ENCODE peak calls at places on chromosome 4, in four cellular contexts. T, E, S and O are unnamed samples.

GRCh38 chr4:108072300-108072699 is 82.6 kb downstream of the HADH start:
- DNase-seq in T (no peak), E (no peak), S (no peak), O (no peak)

GRCh38 chr4:102610476-102610875 is 109.3 kb downstream of the NFKB1 start:
- DNase-seq in T (no peak), E (no peak), S (no peak), O (no peak)

GRCh38 chr4:78661923-78662521 is 110.5 kb downstream of the ANXA3 start:
- DNase-seq in T (no peak), E (no peak), S (no peak), O (no peak)

GRCh38 chr4:7331682-7332000 is 103.1 kb downstream of the PSAPL1 start:
- DNase-seq in T (no peak), E (no peak), S (no peak), O (no peak)

GRCh38 chr4:106909776-106910175 is 126.3 kb downstream of the DKK2 start:
- DNase-seq in T (no peak), E (no peak), S (no peak), O (no peak)

GRCh38 chr4:39030726-39031125 is 1.5 kb downstream of the TMEM156 start:
- DNase-seq in T (no peak), E (no peak), S (no peak), O (no peak)

GRCh38 chr4:165308174-165308573 is 19.3 kb upstream of the MSMO1 start:
- DNase-seq in T (no peak), E (no peak), S (no peak), O (no peak)

GRCh38 chr4:69321153-69321729 is 41.0 kb downstream of the UGT2B28 start:
- DNase-seq in T (no peak), E (peak), S (peak), O (no peak)

GRCh38 chr4:106993846-106994245 is 42.3 kb downstream of the DKK2 start:
- DNase-seq in T (peak), E (no peak), S (peak), O (no peak)

GRCh38 chr4:32824321-32824720 is 2104.2 kb downstream of the PCDH7 start:
- DNase-seq in T (peak), E (no peak), S (no peak), O (no peak)

GRCh38 chr4:81635747-81636146 is 164.0 kb upstream of the RASGEF1B start:
- DNase-seq in T (no peak), E (peak), S (no peak), O (no peak)

GRCh38 chr4:163279713-163280112 is 52.7 kb downstream of the NPY1R start:
- DNase-seq in T (no peak), E (no peak), S (no peak), O (no peak)

GRCh38 chr4:137812258-137812657 is 280.0 kb upstream of the PCDH18 start:
- DNase-seq in T (no peak), E (no peak), S (no peak), O (no peak)

GRCh38 chr4:130395871-130396270 is 1299.9 kb downstream of the C4orf33 start:
- DNase-seq in T (peak), E (no peak), S (peak), O (no peak)

GRCh38 chr4:156968479-156968984 is 3.1 kb downstream of the PDGFC start:
- DNase-seq in T (peak), E (peak), S (peak), O (peak)

GRCh38 chr4:153398713-153399112 is 54.2 kb downstream of the MND1 start:
- DNase-seq in T (no peak), E (no peak), S (peak), O (no peak)

GRCh38 chr4:10164877-10165283 is 48.3 kb upstream of the WDR1 start:
- DNase-seq in T (peak), E (no peak), S (no peak), O (peak)

GRCh38 chr4:150135134-150135773 is 57.0 kb downstream of the DCLK2 start:
- DNase-seq in T (peak), E (no peak), S (no peak), O (no peak)
- H3K27ac ChIP-seq in T (no peak), E (no peak), S (no peak), O (no peak)

GRCh38 chr4:186644737-186645261 is 78.9 kb downstream of the FAT1 start:
- DNase-seq in T (peak), E (no peak), S (no peak), O (peak)
- H3K27ac ChIP-seq in T (peak), E (no peak), S (peak), O (no peak)

DNA sequence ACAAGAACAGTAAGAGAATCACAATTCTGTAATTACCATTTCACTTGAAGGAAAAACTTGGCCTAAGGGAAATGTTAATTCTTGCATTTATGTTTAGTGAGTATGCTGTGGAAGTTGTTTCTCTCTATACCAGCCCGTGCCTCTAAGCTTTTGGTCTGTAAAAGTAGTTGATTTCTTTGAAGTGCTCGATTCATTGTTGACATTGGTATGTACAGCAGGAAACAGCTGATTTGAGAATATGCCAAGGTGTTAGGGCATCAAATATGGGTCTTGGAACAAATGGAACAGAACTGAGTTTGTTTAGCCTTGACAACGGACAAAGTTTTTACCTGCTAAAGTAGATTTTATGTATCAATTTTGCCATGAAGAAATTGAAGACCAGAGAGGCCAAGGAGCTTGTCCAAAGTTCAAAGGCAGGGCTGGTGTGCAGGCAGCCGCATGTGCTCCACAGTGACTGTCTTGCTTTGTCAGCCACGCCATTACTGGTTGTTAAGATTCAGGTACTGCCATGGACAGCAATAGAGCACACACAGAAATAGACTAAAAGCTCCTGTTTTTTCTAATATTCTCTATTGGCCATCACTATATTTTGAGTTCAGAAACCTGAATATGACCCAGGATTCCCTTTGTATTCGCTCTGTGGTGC is 75.5 kb upstream of the TLR3 start:
- DNase-seq in T (no peak), E (no peak), S (no peak), O (no peak)
- H3K27ac ChIP-seq in T (no peak), E (no peak), S (no peak), O (no peak)

GRCh38 chr4:105633241-105633640 is 75.2 kb downstream of the INTS12 start:
- DNase-seq in T (no peak), E (no peak), S (peak), O (no peak)

GRCh38 chr4:105632599-105632998 is 75.9 kb downstream of the INTS12 start:
- DNase-seq in T (no peak), E (no peak), S (no peak), O (no peak)

GRCh38 chr4:105634402-105634801 is 74.1 kb downstream of the INTS12 start:
- DNase-seq in T (no peak), E (no peak), S (no peak), O (no peak)

GRCh38 chr4:105641876-105642275 is 66.6 kb downstream of the INTS12 start:
- DNase-seq in T (no peak), E (no peak), S (no peak), O (no peak)

DNA sequence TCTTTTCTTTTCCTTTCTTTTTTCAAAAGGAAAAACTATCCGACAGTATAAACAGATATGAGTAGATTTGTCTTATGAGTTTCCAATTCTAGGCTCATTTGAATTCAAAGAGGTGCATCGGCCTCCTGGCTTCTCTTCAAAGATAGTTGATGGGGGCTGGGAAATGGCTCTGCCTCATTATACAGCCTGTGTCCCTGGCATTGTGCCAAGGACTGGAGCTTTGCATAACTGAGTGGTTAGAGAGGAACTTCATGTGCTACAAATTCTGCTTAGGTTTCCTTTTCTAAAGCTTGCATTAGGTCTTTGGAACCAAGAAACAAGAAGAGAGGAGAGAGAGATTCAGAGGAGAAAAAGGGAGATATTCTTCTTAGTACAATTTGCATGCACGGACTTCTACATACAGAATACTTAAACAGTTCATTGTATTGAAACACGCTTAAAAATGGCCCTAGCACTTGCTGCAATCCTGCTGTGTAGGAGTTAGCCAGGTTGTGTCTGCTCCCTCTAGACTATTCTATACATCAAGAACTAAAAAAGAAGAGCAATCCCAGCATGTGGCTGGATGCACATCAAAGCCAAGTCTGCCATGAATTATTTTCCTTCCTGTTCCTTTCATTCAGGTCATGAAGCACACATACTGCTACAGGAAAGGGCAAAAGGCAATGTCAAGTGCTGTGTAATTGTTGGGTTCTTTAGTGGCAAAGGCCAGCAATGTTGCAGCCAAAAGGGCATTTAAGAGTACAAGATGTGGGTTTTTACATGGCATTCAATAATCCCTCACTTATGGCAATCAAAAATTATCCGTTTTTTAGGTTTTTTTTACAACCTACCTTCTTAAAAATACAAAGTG is 70.9 kb downstream of the INTS12 start:
- DNase-seq in T (peak), E (peak), S (no peak), O (peak)
- H3K27ac ChIP-seq in T (no peak), E (no peak), S (no peak), O (peak)

DNA sequence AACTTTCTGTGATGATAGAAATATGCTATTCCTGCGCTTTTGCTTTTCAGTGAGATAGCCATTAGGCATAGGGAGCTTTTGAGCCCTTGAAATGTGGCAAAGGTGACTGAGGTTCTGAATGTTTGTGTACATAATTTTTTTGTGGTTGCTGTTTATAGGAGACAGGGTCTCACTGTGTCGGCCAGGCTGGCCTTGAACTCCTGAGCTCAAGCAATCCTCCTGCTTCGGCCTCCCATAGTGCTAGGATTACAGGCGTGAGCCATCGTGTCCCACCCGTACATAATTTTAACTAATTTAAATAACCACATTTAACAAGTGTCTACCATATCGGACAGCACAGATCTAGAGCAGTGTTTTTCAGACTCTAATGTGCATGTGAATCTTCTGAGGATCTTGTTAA is 45.4 kb downstream of the CASP6 start:
- DNase-seq in T (no peak), E (no peak), S (no peak), O (no peak)
- H3K27ac ChIP-seq in T (no peak), E (no peak), S (no peak), O (no peak)

GRCh38 chr4:17514865-17515264 is at the start of gene CLRN2:
- DNase-seq in T (no peak), E (no peak), S (no peak), O (no peak)

GRCh38 chr4:17515724-17516407 is 901 bp downstream of the CLRN2 start:
- DNase-seq in T (no peak), E (no peak), S (no peak), O (no peak)

GRCh38 chr4:17517664-17518063 is 2.7 kb downstream of the CLRN2 start:
- DNase-seq in T (no peak), E (no peak), S (no peak), O (no peak)

GRCh38 chr4:17512973-17513665 is 1.2 kb upstream of the QDPR start:
- DNase-seq in T (no peak), E (no peak), S (peak), O (no peak)

DNA sequence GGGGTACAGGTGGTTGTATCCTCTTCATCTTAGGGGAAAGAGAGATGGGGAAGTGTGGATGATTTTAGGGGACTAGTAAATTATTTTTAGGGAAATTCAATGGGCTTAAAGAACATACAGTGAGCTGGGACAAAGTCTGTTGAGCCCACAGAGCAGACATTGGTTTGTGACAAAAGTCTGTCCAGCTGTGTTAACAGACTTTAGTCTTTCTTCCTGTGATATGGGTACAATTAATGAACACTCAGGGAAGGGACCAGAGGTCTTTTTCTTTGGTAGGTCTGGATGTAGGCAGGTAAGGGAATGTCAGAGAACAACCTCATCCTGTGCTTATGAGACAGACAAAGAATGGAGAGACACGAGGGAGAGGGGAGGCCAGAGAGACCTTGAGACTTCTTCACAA is 2.0 kb downstream of the CLRN2 start:
- DNase-seq in T (no peak), E (no peak), S (no peak), O (no peak)
- H3K27ac ChIP-seq in T (no peak), E (no peak), S (no peak), O (no peak)

DNA sequence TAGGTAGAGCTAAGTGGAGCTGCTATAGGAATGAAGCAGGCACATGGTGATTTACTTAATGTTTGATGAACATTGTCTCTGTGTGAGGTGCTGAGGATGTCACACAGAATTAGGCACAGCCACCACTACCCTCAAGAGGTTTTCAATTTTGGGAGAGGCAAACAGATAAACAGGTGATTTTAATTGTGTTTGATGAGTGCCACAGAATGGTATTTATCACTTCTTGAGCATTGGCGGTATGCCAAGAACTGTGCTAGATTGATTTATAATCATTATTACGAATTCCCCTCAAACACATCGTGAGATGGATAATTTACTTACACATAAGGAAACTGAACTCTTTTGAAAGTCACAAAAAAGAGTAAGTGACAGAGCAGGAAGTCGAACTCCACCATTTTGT is 74.8 kb downstream of the FREM3 start:
- DNase-seq in T (no peak), E (no peak), S (no peak), O (no peak)
- H3K27ac ChIP-seq in T (no peak), E (no peak), S (no peak), O (no peak)

GRCh38 chr4:83132065-83132464 is 17.5 kb upstream of the PLAC8 start:
- DNase-seq in T (no peak), E (no peak), S (no peak), O (no peak)
- H3K27ac ChIP-seq in T (no peak), E (no peak), S (no peak), O (no peak)

GRCh38 chr4:139857021-139857420 is 191.4 kb downstream of the MGST2 start:
- DNase-seq in T (peak), E (no peak), S (no peak), O (no peak)
- H3K27ac ChIP-seq in T (no peak), E (no peak), S (no peak), O (no peak)

GRCh38 chr4:41256131-41256739 is 493 bp upstream of the UCHL1 start:
- DNase-seq in T (peak), E (no peak), S (no peak), O (no peak)
- H3K27ac ChIP-seq in T (no peak), E (no peak), S (no peak), O (no peak)